ENCODE peak calls at places on chromosome 5, in four cellular contexts. One of them, this sample, is unnamed.

GRCh38 chr5:147957906-147958305 is 51.6 kb upstream of the C5orf46 start:
- DNase-seq in CD4-positive, alpha-beta memory T cell: no peak
- DNase-seq in left ventricle myocardium inferior: no peak
- DNase-seq in AG09309: no peak
- DNase-seq in this sample: no peak

GRCh38 chr5:90853759-90854515 is 295.3 kb downstream of the ADGRV1 start:
- DNase-seq in AG09309: no peak
- DNase-seq in left ventricle myocardium inferior: no peak
- DNase-seq in CD4-positive, alpha-beta memory T cell: no peak
- DNase-seq in this sample: no peak

GRCh38 chr5:117590944-117591343 is 1016.3 kb upstream of the SEMA6A start:
- DNase-seq in AG09309: no peak
- DNase-seq in left ventricle myocardium inferior: no peak
- DNase-seq in CD4-positive, alpha-beta memory T cell: no peak
- DNase-seq in this sample: no peak

GRCh38 chr5:71483355-71483754 is 27.9 kb downstream of the BDP1 start:
- DNase-seq in AG09309: peak
- DNase-seq in left ventricle myocardium inferior: no peak
- DNase-seq in CD4-positive, alpha-beta memory T cell: no peak
- DNase-seq in this sample: no peak

GRCh38 chr5:120552638-120553037 is 88.5 kb downstream of the PRR16 start:
- DNase-seq in CD4-positive, alpha-beta memory T cell: no peak
- DNase-seq in left ventricle myocardium inferior: no peak
- DNase-seq in AG09309: no peak
- DNase-seq in this sample: no peak

GRCh38 chr5:40497573-40497972 is 182.1 kb upstream of the PTGER4 start:
- DNase-seq in left ventricle myocardium inferior: no peak
- DNase-seq in AG09309: no peak
- DNase-seq in CD4-positive, alpha-beta memory T cell: no peak
- DNase-seq in this sample: no peak

GRCh38 chr5:115977988-115978387 is 15.7 kb downstream of the LVRN start:
- DNase-seq in AG09309: peak
- DNase-seq in CD4-positive, alpha-beta memory T cell: no peak
- DNase-seq in left ventricle myocardium inferior: no peak
- DNase-seq in this sample: no peak

GRCh38 chr5:130616161-130616560 is 548.9 kb downstream of the HINT1 start:
- DNase-seq in AG09309: no peak
- DNase-seq in CD4-positive, alpha-beta memory T cell: no peak
- DNase-seq in left ventricle myocardium inferior: no peak
- DNase-seq in this sample: no peak

GRCh38 chr5:129899454-129899853 is 4.8 kb upstream of the CHSY3 start:
- DNase-seq in AG09309: no peak
- DNase-seq in left ventricle myocardium inferior: no peak
- DNase-seq in CD4-positive, alpha-beta memory T cell: no peak
- DNase-seq in this sample: no peak

GRCh38 chr5:170151105-170151831 is 45.6 kb downstream of the FOXI1 start:
- DNase-seq in CD4-positive, alpha-beta memory T cell: no peak
- DNase-seq in AG09309: peak
- DNase-seq in left ventricle myocardium inferior: peak
- DNase-seq in this sample: peak

GRCh38 chr5:37575541-37576489 is 196.7 kb downstream of the WDR70 start:
- DNase-seq in left ventricle myocardium inferior: no peak
- DNase-seq in CD4-positive, alpha-beta memory T cell: no peak
- DNase-seq in AG09309: no peak
- DNase-seq in this sample: no peak

GRCh38 chr5:41281215-41281810 is 68.0 kb upstream of the C6 start:
- DNase-seq in AG09309: no peak
- DNase-seq in CD4-positive, alpha-beta memory T cell: no peak
- DNase-seq in left ventricle myocardium inferior: no peak
- DNase-seq in this sample: no peak

GRCh38 chr5:83919071-83920041 is 198.7 kb upstream of the HAPLN1 start:
- DNase-seq in AG09309: no peak
- DNase-seq in left ventricle myocardium inferior: no peak
- DNase-seq in CD4-positive, alpha-beta memory T cell: no peak
- DNase-seq in this sample: no peak

GRCh38 chr5:115423051-115423450 is 121.5 kb downstream of the FEM1C start:
- DNase-seq in left ventricle myocardium inferior: no peak
- DNase-seq in CD4-positive, alpha-beta memory T cell: no peak
- DNase-seq in AG09309: no peak
- DNase-seq in this sample: no peak

GRCh38 chr5:147673276-147673675 is 109.3 kb downstream of the JAKMIP2 start:
- DNase-seq in CD4-positive, alpha-beta memory T cell: no peak
- DNase-seq in AG09309: no peak
- DNase-seq in left ventricle myocardium inferior: no peak
- DNase-seq in this sample: no peak

GRCh38 chr5:88761269-88761880 is 121.6 kb downstream of the MEF2C start:
- DNase-seq in CD4-positive, alpha-beta memory T cell: no peak
- DNase-seq in AG09309: no peak
- DNase-seq in left ventricle myocardium inferior: no peak
- DNase-seq in this sample: no peak

GRCh38 chr5:97496037-97496436 is 313.0 kb upstream of the RIOK2 start:
- DNase-seq in CD4-positive, alpha-beta memory T cell: no peak
- DNase-seq in AG09309: no peak
- DNase-seq in left ventricle myocardium inferior: no peak
- DNase-seq in this sample: no peak

GRCh38 chr5:165795073-165795472 is 2289.7 kb downstream of the MAT2B start:
- DNase-seq in AG09309: no peak
- DNase-seq in left ventricle myocardium inferior: no peak
- DNase-seq in CD4-positive, alpha-beta memory T cell: no peak
- DNase-seq in this sample: no peak

GRCh38 chr5:171858303-171858702 is 72.7 kb downstream of the SMIM23 start:
- DNase-seq in AG09309: no peak
- DNase-seq in CD4-positive, alpha-beta memory T cell: no peak
- DNase-seq in left ventricle myocardium inferior: no peak
- DNase-seq in this sample: no peak

GRCh38 chr5:26828294-26828693 is 210.1 kb downstream of the CDH9 start:
- DNase-seq in CD4-positive, alpha-beta memory T cell: no peak
- DNase-seq in AG09309: no peak
- DNase-seq in left ventricle myocardium inferior: no peak
- DNase-seq in this sample: no peak

GRCh38 chr5:1729641-1730486 is 69.8 kb downstream of the MRPL36 start:
- DNase-seq in left ventricle myocardium inferior: no peak
- DNase-seq in AG09309: no peak
- DNase-seq in CD4-positive, alpha-beta memory T cell: no peak
- DNase-seq in this sample: peak

GRCh38 chr5:107878676-107879075 is 207.9 kb upstream of the EFNA5 start:
- DNase-seq in AG09309: no peak
- DNase-seq in left ventricle myocardium inferior: no peak
- DNase-seq in CD4-positive, alpha-beta memory T cell: no peak
- DNase-seq in this sample: no peak

GRCh38 chr5:131684595-131684994 is 49.6 kb upstream of the RAPGEF6 start:
- DNase-seq in left ventricle myocardium inferior: no peak
- DNase-seq in AG09309: no peak
- DNase-seq in CD4-positive, alpha-beta memory T cell: no peak
- DNase-seq in this sample: no peak

This sample was measured in adrenal gland.